ENCODE peak calls at places on chromosomes 5 and 9, in nine cellular contexts. T is B cell, O is GM20000, Q is breast epithelium, J is fibroblast of lung, L is HFFc6, H is AG10803, B is adrenal gland, R is type B pancreatic cell. E is an unnamed sample.

GRCh38 chr9:110180713-110181434 is 27.1 kb downstream of the C9orf152 start:
- DNase-seq in T (no peak), O (no peak), Q (no peak), J (peak), L (peak), H (no peak), B (peak), R (no peak), E (no peak)

GRCh38 chr5:32420506-32420905 is 24.0 kb downstream of the ZFR start:
- DNase-seq in T (no peak), O (no peak), Q (no peak), J (no peak), L (peak), H (peak), B (no peak), R (no peak), E (no peak)

GRCh38 chr5:67166460-67166871 is 30.1 kb downstream of the CD180 start:
- DNase-seq in T (peak), O (peak), Q (peak), J (no peak), L (no peak), H (no peak), B (no peak), R (no peak), E (no peak)

GRCh38 chr5:36734422-36734821 is 128.0 kb downstream of the SLC1A3 start:
- DNase-seq in T (no peak), O (no peak), Q (no peak), J (peak), L (no peak), H (peak), B (no peak), R (no peak), E (no peak)

GRCh38 chr9:27053369-27054057 is 48.0 kb upstream of the LRRC19 start:
- DNase-seq in T (no peak), O (no peak), Q (no peak), J (peak), L (no peak), H (no peak), B (no peak), R (no peak), E (no peak)

GRCh38 chr9:136326777-136327312 is 494 bp upstream of the GPSM1 start:
- DNase-seq in T (peak), O (no peak), Q (no peak), J (peak), L (no peak), H (no peak), B (no peak), R (no peak), E (no peak)

GRCh38 chr5:158881076-158881880 is 218.4 kb downstream of the EBF1 start:
- DNase-seq in T (no peak), O (no peak), Q (no peak), J (no peak), L (no peak), H (no peak), B (no peak), R (no peak), E (no peak)

GRCh38 chr9:120610975-120611689 is 31.2 kb upstream of the CDK5RAP2 start:
- DNase-seq in T (no peak), O (no peak), Q (no peak), J (no peak), L (no peak), H (peak), B (no peak), R (no peak), E (no peak)

GRCh38 chr5:134840811-134841210 is 5.0 kb upstream of the C5orf24 start:
- DNase-seq in T (no peak), O (no peak), Q (no peak), J (no peak), L (peak), H (no peak), B (no peak), R (no peak), E (no peak)

GRCh38 chr9:89000973-89001916 is 10.0 kb downstream of the S1PR3 start:
- DNase-seq in T (peak), O (peak), Q (peak), J (peak), L (peak), H (peak), B (peak), R (peak), E (peak)

GRCh38 chr5:126031989-126032716 is 391.1 kb upstream of the GRAMD2B start:
- DNase-seq in T (no peak), O (no peak), Q (no peak), J (peak), L (no peak), H (peak), B (peak), R (no peak), E (no peak)

GRCh38 chr5:137632716-137633115 is 103.2 kb downstream of the KLHL3 start:
- DNase-seq in T (no peak), O (no peak), Q (no peak), J (peak), L (no peak), H (no peak), B (no peak), R (no peak), E (no peak)

GRCh38 chr9:100092066-100092465 is 6.7 kb downstream of the ERP44 start:
- DNase-seq in T (no peak), O (no peak), Q (no peak), J (no peak), L (no peak), H (no peak), B (no peak), R (no peak), E (no peak)

GRCh38 chr9:83701769-83702168 is 6.0 kb downstream of the UBQLN1 start:
- DNase-seq in T (no peak), O (no peak), Q (no peak), J (peak), L (peak), H (peak), B (no peak), R (no peak), E (no peak)

GRCh38 chr9:133118568-133118967 is 2.5 kb downstream of the RALGDS start:
- DNase-seq in T (no peak), O (no peak), Q (no peak), J (no peak), L (no peak), H (no peak), B (no peak), R (no peak), E (no peak)

GRCh38 chr9:18888241-18888794 is 144.7 kb downstream of the SAXO1 start:
- DNase-seq in T (no peak), O (no peak), Q (no peak), J (peak), L (no peak), H (peak), B (no peak), R (no peak), E (no peak)

GRCh38 chr5:95786821-95787408 is 35.6 kb downstream of the GLRX start:
- DNase-seq in T (no peak), O (no peak), Q (no peak), J (no peak), L (peak), H (peak), B (no peak), R (no peak), E (no peak)

GRCh38 chr9:117411547-117411946 is 3.3 kb downstream of the ASTN2 start:
- DNase-seq in T (no peak), O (peak), Q (no peak), J (no peak), L (no peak), H (peak), B (peak), R (no peak), E (no peak)

GRCh38 chr5:96297290-96297689 is 135.8 kb downstream of the PCSK1 start:
- DNase-seq in T (no peak), O (no peak), Q (no peak), J (peak), L (peak), H (peak), B (no peak), R (no peak), E (no peak)

GRCh38 chr5:88679638-88680037 is 203.3 kb downstream of the MEF2C start:
- DNase-seq in T (no peak), O (no peak), Q (no peak), J (no peak), L (no peak), H (no peak), B (no peak), R (no peak), E (no peak)

GRCh38 chr5:131096774-131097695 is 68.0 kb downstream of the HINT1 start:
- DNase-seq in T (no peak), O (no peak), Q (no peak), J (no peak), L (no peak), H (peak), B (no peak), R (no peak), E (no peak)

GRCh38 chr5:126358525-126358924 is 64.7 kb upstream of the GRAMD2B start:
- DNase-seq in T (no peak), O (peak), Q (no peak), J (no peak), L (peak), H (peak), B (no peak), R (no peak), E (no peak)

GRCh38 chr5:73280821-73281746 is 108.1 kb downstream of the TMEM174 start:
- DNase-seq in T (no peak), O (no peak), Q (peak), J (peak), L (no peak), H (peak), B (peak), R (no peak), E (no peak)

GRCh38 chr5:154373729-154374179 is 72.0 kb upstream of the SAP30L start:
- DNase-seq in T (no peak), O (no peak), Q (no peak), J (no peak), L (no peak), H (no peak), B (no peak), R (no peak), E (no peak)

GRCh38 chr5:133240425-133241091 is 188.7 kb downstream of the HSPA4 start:
- DNase-seq in T (no peak), O (peak), Q (peak), J (peak), L (peak), H (peak), B (peak), R (no peak), E (no peak)

GRCh38 chr5:173554989-173555705 is 61.3 kb downstream of the BOD1 start:
- DNase-seq in T (no peak), O (no peak), Q (peak), J (no peak), L (no peak), H (no peak), B (no peak), R (no peak), E (no peak)

GRCh38 chr9:19720374-19720773 is 68.5 kb downstream of the SLC24A2 start:
- DNase-seq in T (no peak), O (no peak), Q (no peak), J (peak), L (peak), H (peak), B (no peak), R (no peak), E (no peak)

GRCh38 chr9:114488398-114489129 is 16.7 kb downstream of the WHRN start:
- DNase-seq in T (no peak), O (peak), Q (no peak), J (no peak), L (no peak), H (no peak), B (no peak), R (no peak), E (no peak)

GRCh38 chr5:57231607-57232006 is 57.7 kb downstream of the GPBP1 start:
- DNase-seq in T (no peak), O (no peak), Q (no peak), J (peak), L (no peak), H (no peak), B (no peak), R (no peak), E (no peak)

GRCh38 chr9:135349963-135350360 is 129.6 kb upstream of the PPP1R26 start:
- DNase-seq in T (no peak), O (no peak), Q (no peak), J (no peak), L (no peak), H (no peak), B (no peak), R (no peak), E (no peak)

GRCh38 chr5:157369507-157369906 is 90.5 kb upstream of the NIPAL4 start:
- DNase-seq in T (no peak), O (no peak), Q (no peak), J (no peak), L (no peak), H (no peak), B (no peak), R (no peak), E (no peak)

GRCh38 chr5:157365732-157366131 is 94.3 kb upstream of the NIPAL4 start:
- DNase-seq in T (no peak), O (no peak), Q (no peak), J (no peak), L (no peak), H (no peak), B (no peak), R (no peak), E (no peak)

GRCh38 chr5:157362982-157363381 is 97.0 kb upstream of the NIPAL4 start:
- DNase-seq in T (no peak), O (no peak), Q (no peak), J (no peak), L (no peak), H (no peak), B (no peak), R (no peak), E (no peak)

GRCh38 chr5:157370967-157371366 is 89.0 kb upstream of the NIPAL4 start:
- DNase-seq in T (no peak), O (no peak), Q (no peak), J (peak), L (no peak), H (no peak), B (no peak), R (no peak), E (no peak)

DNA sequence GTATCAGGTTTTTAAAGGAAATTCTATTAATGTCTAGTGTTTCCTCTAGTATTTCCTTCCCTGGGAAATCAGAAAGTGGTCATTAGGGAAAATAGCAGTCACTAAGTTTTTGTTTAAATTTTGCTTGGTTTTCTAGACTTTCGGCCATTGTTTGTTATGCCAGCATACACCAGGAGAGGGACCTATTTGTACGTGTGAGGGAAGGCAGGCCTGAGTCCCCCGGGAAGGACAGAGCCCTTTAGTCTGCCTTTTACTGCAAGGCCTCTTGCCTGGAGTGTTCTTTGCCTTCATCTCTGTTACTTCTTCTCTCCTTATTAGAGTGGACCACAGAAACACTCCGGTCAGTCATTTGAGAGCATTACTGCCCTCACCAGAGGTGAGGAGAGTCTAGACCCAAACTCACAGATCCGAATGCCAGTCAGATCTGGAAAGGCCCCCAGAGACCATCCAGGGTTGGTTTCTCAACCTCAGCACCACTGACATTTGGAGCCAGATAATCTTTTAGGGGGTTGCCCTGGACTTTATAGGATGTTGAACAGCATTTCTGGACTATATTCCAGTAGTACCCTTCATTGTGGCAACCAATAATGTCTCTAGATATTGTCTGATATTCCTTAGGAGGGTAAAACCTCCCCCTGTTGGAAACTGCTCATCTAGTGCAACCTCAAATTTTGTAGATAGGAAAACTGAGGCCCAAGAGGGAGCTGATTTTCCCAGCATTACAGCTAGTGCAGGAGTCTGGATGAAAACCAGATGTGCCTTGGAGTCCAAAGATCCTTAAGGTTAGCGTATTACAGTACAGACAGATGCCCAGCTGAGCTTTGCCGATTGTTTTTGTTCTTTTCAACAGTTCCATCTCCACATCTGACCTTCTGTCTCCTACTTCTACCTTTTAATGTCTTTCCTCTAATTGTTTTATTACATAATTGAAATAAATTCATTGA is 93.0 kb upstream of the NIPAL4 start:
- DNase-seq in T (no peak), O (no peak), Q (no peak), J (peak), L (peak), H (peak), B (no peak), R (no peak), E (no peak)
- TF ChIP-seq CTCF in T (peak), O (no peak), Q (no peak), J (peak), L (peak), H (peak), B (no peak), R (peak), E (no peak)

GRCh38 chr5:151041577-151042268 is 21.3 kb downstream of the GPX3 start:
- DNase-seq in T (no peak), O (no peak), Q (no peak), J (no peak), L (no peak), H (no peak), B (no peak), R (no peak), E (no peak)
- TF ChIP-seq CTCF in T (no peak), O (no peak), Q (no peak), J (no peak), L (no peak), H (no peak), B (no peak), R (no peak), E (no peak)

DNA sequence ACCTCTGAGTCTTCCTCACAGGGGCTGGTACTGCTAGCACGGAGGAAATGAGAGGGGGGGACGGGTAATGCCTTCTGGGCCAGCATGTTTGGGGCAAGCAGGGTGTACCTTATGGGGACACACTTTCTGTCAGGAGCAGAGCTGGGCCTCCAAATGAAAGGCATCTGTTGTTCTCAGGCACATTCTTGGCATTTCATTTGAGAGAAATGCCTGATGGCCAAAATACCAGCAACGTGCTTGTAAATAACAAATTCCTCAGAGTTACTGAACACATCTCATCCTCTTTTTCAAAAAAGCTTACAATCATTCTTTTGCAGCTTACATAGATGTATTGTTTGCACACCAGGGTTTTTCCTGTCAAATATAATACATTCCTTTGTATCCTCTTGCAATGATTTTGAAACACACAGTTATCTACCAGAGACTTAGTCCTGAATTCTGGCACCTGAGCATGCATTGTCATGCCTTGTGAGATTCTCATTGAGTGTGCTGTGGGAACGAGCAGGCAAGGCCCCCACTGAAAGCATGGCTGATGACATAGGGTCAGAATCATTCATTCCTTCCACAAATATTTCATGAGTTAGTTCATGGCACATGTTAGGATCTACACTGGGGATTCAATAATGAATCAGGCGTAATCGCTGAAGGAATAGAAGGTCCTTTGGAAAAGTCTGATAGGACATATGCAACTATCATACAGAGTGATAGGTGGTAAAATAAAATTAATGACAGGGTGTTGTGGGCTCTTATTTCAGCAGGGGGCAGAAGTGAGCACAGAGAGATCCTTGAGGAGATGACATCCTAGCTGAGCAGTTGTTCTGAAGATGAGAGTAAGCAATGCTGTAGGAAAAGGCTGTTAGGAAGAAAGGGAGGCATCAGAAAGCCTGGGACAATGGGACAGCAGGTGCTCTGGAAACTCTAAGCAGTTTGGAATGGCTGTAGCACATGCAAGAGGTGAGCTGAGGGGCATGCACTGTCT is 260.9 kb upstream of the TUT7 start:
- DNase-seq in T (no peak), O (no peak), Q (peak), J (peak), L (peak), H (peak), B (peak), R (peak), E (no peak)
- TF ChIP-seq CTCF in T (no peak), O (peak), Q (no peak), J (peak), L (peak), H (peak), B (no peak), R (peak), E (no peak)

DNA sequence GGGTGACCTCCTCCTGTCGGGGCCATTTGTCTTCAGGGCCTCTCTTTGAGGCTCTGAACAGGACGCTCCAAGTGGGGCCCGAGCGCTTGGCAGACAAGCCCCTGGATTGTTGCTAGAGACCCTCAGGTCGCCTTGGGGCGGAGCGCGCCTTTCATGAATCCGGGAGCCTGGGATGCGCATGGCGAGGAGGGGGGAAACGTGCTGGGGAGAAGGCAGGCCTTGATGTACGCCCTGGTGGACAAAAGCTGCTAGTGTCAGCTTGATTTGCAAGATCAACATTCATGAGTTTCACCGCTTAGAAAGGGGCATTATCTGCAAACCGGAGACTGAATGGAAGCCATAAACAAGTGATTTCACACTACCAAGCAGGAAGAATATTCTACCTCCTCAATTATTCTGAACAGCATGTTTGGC is 226.3 kb downstream of the SMARCA2 start:
- DNase-seq in T (no peak), O (peak), Q (no peak), J (peak), L (peak), H (peak), B (peak), R (peak), E (peak)
- TF ChIP-seq CTCF in T (peak), O (no peak), Q (peak), J (peak), L (peak), H (peak), B (no peak), R (peak), E (peak)

DNA sequence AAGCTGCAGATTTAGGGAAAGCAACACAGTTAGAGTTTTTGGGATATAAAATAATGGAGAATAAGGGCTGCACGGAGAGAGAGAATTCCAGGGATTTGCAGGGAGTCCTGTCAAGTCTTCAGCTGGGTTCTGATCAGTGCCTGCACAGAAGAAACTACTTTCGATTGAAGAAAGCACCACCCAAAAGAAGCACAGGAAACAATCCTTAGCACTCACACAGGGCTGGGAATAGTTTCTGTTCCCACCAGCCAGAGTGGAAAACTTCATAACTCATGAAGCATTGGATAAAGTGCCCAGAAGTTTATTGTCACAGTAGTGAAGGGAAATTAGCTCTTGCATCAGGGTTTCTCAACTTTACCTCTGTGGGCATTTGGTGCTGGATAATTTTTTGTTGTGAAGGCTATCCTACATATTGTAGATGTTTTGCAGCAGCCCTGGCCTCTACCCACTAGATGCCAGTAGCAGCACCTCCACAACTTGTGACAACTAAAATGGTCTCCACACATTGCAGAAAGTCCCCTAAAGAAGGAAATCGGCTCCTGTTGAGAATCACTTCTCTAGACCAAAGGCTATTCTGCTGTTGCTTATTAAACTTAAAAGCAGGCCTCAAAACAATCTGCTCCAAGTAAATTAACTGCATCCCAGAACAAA is 71.0 kb upstream of the FAM120A start:
- DNase-seq in T (no peak), O (no peak), Q (no peak), J (no peak), L (no peak), H (no peak), B (no peak), R (no peak), E (no peak)
- TF ChIP-seq CTCF in T (no peak), O (no peak), Q (no peak), J (no peak), L (no peak), H (no peak), B (no peak), R (no peak), E (no peak)

GRCh38 chr9:103319979-103320378 is 324.8 kb downstream of the CYLC2 start:
- DNase-seq in T (no peak), O (no peak), Q (no peak), J (no peak), L (no peak), H (no peak), B (no peak), R (no peak), E (no peak)
- TF ChIP-seq CTCF in T (no peak), O (no peak), Q (no peak), J (no peak), L (peak), H (no peak), B (no peak), R (peak), E (no peak)

E was measured in ovary.